ENCODE peak calls at places on chromosomes 6 and 20, in seven cellular contexts. A, Q, W, U, J, C and H are unnamed samples. For H3K4me1, the result is how much of the 10 kb centered on the place peaks cover.

GRCh38 chr6:127297502-127298070 is 30.9 kb downstream of the RNF146 start:
- DNase-seq in A (no peak), Q (peak), W (no peak), U (no peak), J (no peak), C (peak), H (no peak)

GRCh38 chr6:136550330-136551071 is at the start of gene MAP7:
- DNase-seq in A (peak), Q (peak), W (peak), U (peak), J (peak), C (peak), H (peak)

GRCh38 chr6:120608826-120609225 is 725.5 kb downstream of the TBC1D32 start:
- DNase-seq in A (no peak), Q (no peak), W (no peak), U (no peak), J (peak), C (no peak), H (no peak)

GRCh38 chr20:23021941-23022340 is 13.2 kb upstream of the SSTR4 start:
- DNase-seq in A (no peak), Q (no peak), W (no peak), U (no peak), J (no peak), C (no peak), H (no peak)

GRCh38 chr6:35611235-35611634 is 77.5 kb downstream of the FKBP5 start:
- DNase-seq in A (no peak), Q (peak), W (no peak), U (peak), J (no peak), C (peak), H (no peak)

GRCh38 chr6:144033816-144034540 is 25.9 kb upstream of the PLAGL1 start:
- DNase-seq in A (no peak), Q (no peak), W (no peak), U (no peak), J (no peak), C (no peak), H (no peak)

GRCh38 chr6:34462561-34462971 is 3.3 kb upstream of the PACSIN1 start:
- DNase-seq in A (no peak), Q (peak), W (peak), U (no peak), J (peak), C (peak), H (peak)

GRCh38 chr6:68343901-68344300 is 291.2 kb upstream of the ADGRB3 start:
- DNase-seq in A (no peak), Q (peak), W (no peak), U (no peak), J (no peak), C (peak), H (no peak)

GRCh38 chr6:155349129-155349528 is 34.8 kb upstream of the TFB1M start:
- DNase-seq in A (no peak), Q (no peak), W (no peak), U (no peak), J (no peak), C (no peak), H (no peak)

GRCh38 chr20:1326031-1326930 is 2.7 kb downstream of the SDCBP2 start:
- DNase-seq in A (no peak), Q (no peak), W (no peak), U (no peak), J (no peak), C (no peak), H (peak)

GRCh38 chr6:30793521-30794194 is 49.3 kb upstream of the IER3 start:
- DNase-seq in A (no peak), Q (no peak), W (no peak), U (peak), J (no peak), C (no peak), H (no peak)

GRCh38 chr20:14384411-14384810 is 47.0 kb upstream of the FLRT3 start:
- DNase-seq in A (no peak), Q (no peak), W (no peak), U (no peak), J (no peak), C (no peak), H (no peak)

GRCh38 chr6:136050475-136050874 is 199.0 kb downstream of the PDE7B start:
- DNase-seq in A (no peak), Q (no peak), W (no peak), U (no peak), J (no peak), C (no peak), H (no peak)

GRCh38 chr6:113825776-113826175 is 31.4 kb upstream of the MARCKS start:
- DNase-seq in A (peak), Q (no peak), W (peak), U (no peak), J (no peak), C (no peak), H (peak)

GRCh38 chr6:30325150-30325872 is 1.4 kb upstream of the TRIM39 start:
- DNase-seq in A (peak), Q (no peak), W (peak), U (no peak), J (no peak), C (peak), H (peak)

GRCh38 chr6:79420054-79420453 is 117.2 kb downstream of the LCA5 start:
- DNase-seq in A (no peak), Q (no peak), W (no peak), U (no peak), J (no peak), C (no peak), H (no peak)

GRCh38 chr20:16821211-16822089 is 73.3 kb downstream of the OTOR start:
- DNase-seq in A (no peak), Q (peak), W (no peak), U (no peak), J (peak), C (peak), H (peak)

GRCh38 chr20:6525447-6526303 is 241.8 kb upstream of the BMP2 start:
- DNase-seq in A (no peak), Q (no peak), W (no peak), U (no peak), J (no peak), C (peak), H (no peak)
- H3K4me1 ChIP-seq in A (under half), Q (under half), W (under half), U (under half), J (under half), C (under half), H (under half)

GRCh38 chr6:33212857-33213165 is 4.5 kb downstream of the RING1 start:
- DNase-seq in A (no peak), Q (no peak), W (no peak), U (no peak), J (no peak), C (no peak), H (no peak)
- H3K27ac ChIP-seq in A (no peak), Q (no peak), W (no peak), U (no peak), J (no peak), C (no peak), H (no peak)

GRCh38 chr20:36861625-36861874 is 14.4 kb upstream of the TLDC2 start:
- DNase-seq in A (no peak), Q (no peak), W (peak), U (no peak), J (no peak), C (no peak), H (no peak)

GRCh38 chr20:36860339-36860738 is 15.6 kb upstream of the TLDC2 start:
- DNase-seq in A (no peak), Q (no peak), W (no peak), U (no peak), J (no peak), C (no peak), H (no peak)

GRCh38 chr20:36859700-36860330 is 16.1 kb upstream of the TLDC2 start:
- DNase-seq in A (no peak), Q (no peak), W (no peak), U (no peak), J (no peak), C (no peak), H (no peak)

GRCh38 chr20:36861875-36862801 is 13.8 kb upstream of the TLDC2 start:
- DNase-seq in A (peak), Q (peak), W (peak), U (no peak), J (peak), C (peak), H (peak)

GRCh38 chr20:36860811-36861624 is 14.9 kb upstream of the TLDC2 start:
- DNase-seq in A (no peak), Q (no peak), W (no peak), U (no peak), J (no peak), C (no peak), H (no peak)
- H3K4me1 ChIP-seq in A (under half), Q (under half), W (under half), U (under half), J (under half), C (under half), H (under half)

DNA sequence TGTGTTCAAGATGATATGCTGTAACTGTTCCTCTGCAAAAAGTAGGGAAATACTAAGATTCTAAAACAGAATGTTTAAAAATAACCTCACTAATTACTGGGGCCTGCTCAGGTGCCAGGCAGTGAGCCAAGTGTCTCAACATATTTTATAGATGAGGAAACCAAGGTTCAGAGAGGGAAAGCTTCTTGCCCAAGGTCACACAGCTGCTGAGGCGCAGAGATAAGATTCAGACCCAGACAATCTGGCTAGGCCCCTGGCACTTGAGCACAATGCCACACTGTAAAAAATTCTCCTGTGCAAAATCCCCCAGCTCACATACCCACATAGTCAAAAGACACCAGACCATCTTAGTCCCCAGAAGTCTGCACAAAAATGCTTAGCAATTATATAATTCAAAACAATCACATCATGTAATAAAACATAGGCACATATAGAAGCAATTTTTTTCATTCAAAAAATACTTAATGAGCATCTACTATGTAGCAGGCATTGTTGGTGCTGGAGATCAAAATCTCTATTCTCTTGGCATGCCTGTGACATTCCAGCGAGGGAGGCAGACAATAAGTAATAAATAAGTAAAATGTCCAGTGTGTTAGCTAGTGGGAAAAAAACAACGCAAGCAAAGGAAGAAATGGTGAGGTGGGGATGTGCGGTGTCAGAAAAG is 10.3 kb downstream of the PREX1 start:
- DNase-seq in A (no peak), Q (no peak), W (no peak), U (no peak), J (no peak), C (no peak), H (no peak)
- H3K27ac ChIP-seq in A (no peak), Q (no peak), W (no peak), U (no peak), J (no peak), C (no peak), H (no peak)

DNA sequence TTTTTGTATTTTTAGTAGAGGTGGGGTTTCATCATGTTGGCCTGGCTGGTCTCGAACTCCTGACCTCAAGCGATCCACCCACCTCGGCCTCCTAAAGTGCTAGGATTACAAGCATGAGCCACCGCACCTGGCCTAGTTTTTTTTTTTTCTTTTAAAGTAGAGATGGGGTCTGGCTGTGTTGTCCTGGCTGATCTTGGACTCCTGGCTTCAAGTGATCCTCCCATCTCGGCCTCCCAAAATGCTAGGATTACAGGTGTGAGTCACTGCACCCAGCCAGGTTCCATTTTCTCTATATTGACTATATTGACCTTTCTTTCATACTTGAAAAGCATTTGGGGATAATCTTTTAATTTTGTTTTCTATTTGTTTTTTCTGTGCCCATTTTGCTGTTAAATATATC is 13.3 kb downstream of the PANK2 start:
- DNase-seq in A (no peak), Q (no peak), W (no peak), U (no peak), J (no peak), C (no peak), H (no peak)
- H3K4me1 ChIP-seq in A (under half), Q (under half), W (under half), U (under half), J (under half), C (under half), H (half or more)

GRCh38 chr6:128882991-128883571 is at the start of gene LAMA2:
- DNase-seq in A (peak), Q (peak), W (peak), U (no peak), J (no peak), C (peak), H (peak)
- H3K27ac ChIP-seq in A (peak), Q (peak), W (peak), U (no peak), J (no peak), C (no peak), H (peak)